ENCODE peak calls at places on chromosome 1, in eight cellular contexts. M is upper lobe of left lung, G is HFF-Myc, A is thoracic aorta, I is upper lobe of right lung, Z is fibroblast of mammary gland, V is fibroblast of lung, E is A549. C is an unnamed sample.

GRCh38 chr1:214317300-214317699 is 36.3 kb downstream of the SMYD2 start:
- DNase-seq in M (no peak), G (no peak), A (no peak), I (no peak), Z (no peak), V (no peak), E (no peak), C (no peak)

GRCh38 chr1:68493193-68493592 is 3.7 kb downstream of the DEPDC1 start:
- DNase-seq in M (no peak), G (no peak), A (no peak), I (no peak), Z (no peak), V (no peak), E (no peak), C (no peak)

GRCh38 chr1:234529661-234530237 is 50.8 kb upstream of the TARBP1 start:
- DNase-seq in M (no peak), G (no peak), A (no peak), I (no peak), Z (no peak), V (peak), E (no peak), C (no peak)

GRCh38 chr1:235127774-235128452 is 724 bp downstream of the TOMM20 start:
- DNase-seq in M (no peak), G (no peak), A (no peak), I (no peak), Z (no peak), V (no peak), E (no peak), C (no peak)

GRCh38 chr1:22731924-22732522 is 21.4 kb downstream of the EPHB2 start:
- DNase-seq in M (no peak), G (no peak), A (no peak), I (no peak), Z (peak), V (no peak), E (no peak), C (no peak)

GRCh38 chr1:204928671-204929486 is 58.2 kb downstream of the NFASC start:
- DNase-seq in M (no peak), G (no peak), A (no peak), I (no peak), Z (no peak), V (no peak), E (no peak), C (no peak)

GRCh38 chr1:28601696-28602095 is 9.6 kb downstream of the RAB42 start:
- DNase-seq in M (no peak), G (peak), A (no peak), I (no peak), Z (peak), V (peak), E (no peak), C (peak)

GRCh38 chr1:220874201-220874655 is 5.0 kb upstream of the HLX start:
- DNase-seq in M (no peak), G (peak), A (no peak), I (no peak), Z (peak), V (no peak), E (peak), C (peak)

GRCh38 chr1:68188060-68188538 is 44.2 kb downstream of the WLS start:
- DNase-seq in M (no peak), G (no peak), A (no peak), I (no peak), Z (no peak), V (no peak), E (no peak), C (no peak)

GRCh38 chr1:217363319-217363718 is 267.6 kb downstream of the GPATCH2 start:
- DNase-seq in M (no peak), G (no peak), A (no peak), I (no peak), Z (peak), V (no peak), E (no peak), C (no peak)

GRCh38 chr1:114232691-114233090 is 79.0 kb upstream of the SYT6 start:
- DNase-seq in M (peak), G (no peak), A (no peak), I (no peak), Z (no peak), V (no peak), E (no peak), C (no peak)

GRCh38 chr1:220137006-220137794 is 43.3 kb downstream of the IARS2 start:
- DNase-seq in M (no peak), G (no peak), A (no peak), I (no peak), Z (no peak), V (peak), E (no peak), C (no peak)

GRCh38 chr1:205301220-205301821 is 20.2 kb downstream of the NUAK2 start:
- DNase-seq in M (peak), G (peak), A (no peak), I (peak), Z (peak), V (peak), E (no peak), C (peak)

GRCh38 chr1:12438349-12438924 is 179.6 kb downstream of the DHRS3 start:
- DNase-seq in M (no peak), G (no peak), A (no peak), I (no peak), Z (no peak), V (peak), E (no peak), C (no peak)

GRCh38 chr1:18234790-18235242 is 127.2 kb downstream of the IGSF21 start:
- DNase-seq in M (no peak), G (peak), A (no peak), I (no peak), Z (peak), V (no peak), E (peak), C (peak)

GRCh38 chr1:176241385-176242015 is 34.4 kb upstream of the COP1 start:
- DNase-seq in M (no peak), G (peak), A (no peak), I (no peak), Z (peak), V (peak), E (peak), C (no peak)

GRCh38 chr1:20992327-20993056 is 184.2 kb downstream of the EIF4G3 start:
- DNase-seq in M (no peak), G (no peak), A (no peak), I (no peak), Z (peak), V (peak), E (no peak), C (no peak)

GRCh38 chr1:226172589-226172988 is 14.0 kb downstream of the ACBD3 start:
- DNase-seq in M (no peak), G (no peak), A (no peak), I (no peak), Z (no peak), V (no peak), E (no peak), C (no peak)

GRCh38 chr1:157105988-157106812 is 6.6 kb upstream of the ETV3L start:
- DNase-seq in M (no peak), G (no peak), A (no peak), I (peak), Z (peak), V (peak), E (peak), C (peak)

GRCh38 chr1:115558275-115558674 is 83.5 kb upstream of the VANGL1 start:
- DNase-seq in M (no peak), G (no peak), A (no peak), I (no peak), Z (no peak), V (no peak), E (no peak), C (no peak)

GRCh38 chr1:107405241-107405640 is 264.4 kb downstream of the NTNG1 start:
- DNase-seq in M (no peak), G (peak), A (no peak), I (no peak), Z (peak), V (peak), E (no peak), C (no peak)

GRCh38 chr1:170537798-170538503 is 6.0 kb downstream of the GORAB start:
- DNase-seq in M (no peak), G (no peak), A (no peak), I (no peak), Z (peak), V (peak), E (no peak), C (peak)

GRCh38 chr1:231284441-231284840 is 43.4 kb downstream of the GNPAT start:
- DNase-seq in M (no peak), G (no peak), A (no peak), I (no peak), Z (no peak), V (no peak), E (no peak), C (no peak)

GRCh38 chr1:232634086-232634485 is 4.2 kb upstream of the SIPA1L2 start:
- DNase-seq in M (no peak), G (no peak), A (no peak), I (peak), Z (no peak), V (no peak), E (no peak), C (no peak)

GRCh38 chr1:110643886-110644285 is 30.9 kb downstream of the KCNA3 start:
- DNase-seq in M (no peak), G (no peak), A (no peak), I (no peak), Z (no peak), V (no peak), E (no peak), C (no peak)

GRCh38 chr1:208029381-208030319 is 118.7 kb upstream of the CD34 start:
- DNase-seq in M (peak), G (no peak), A (no peak), I (no peak), Z (peak), V (peak), E (no peak), C (no peak)

GRCh38 chr1:50322579-50322978 is 100.7 kb downstream of the DMRTA2 start:
- DNase-seq in M (no peak), G (no peak), A (no peak), I (no peak), Z (no peak), V (no peak), E (no peak), C (no peak)

GRCh38 chr1:18527921-18528320 is 47.2 kb downstream of the KLHDC7A start:
- DNase-seq in M (no peak), G (no peak), A (no peak), I (no peak), Z (no peak), V (no peak), E (no peak), C (no peak)

GRCh38 chr1:27145934-27146354 is 9.0 kb downstream of the SLC9A1 start:
- DNase-seq in M (no peak), G (peak), A (peak), I (no peak), Z (peak), V (peak), E (peak), C (no peak)

GRCh38 chr1:107682467-107682866 is 282.5 kb downstream of the VAV3 start:
- DNase-seq in M (no peak), G (no peak), A (no peak), I (no peak), Z (no peak), V (no peak), E (no peak), C (no peak)

GRCh38 chr1:234752927-234753326 is 142.9 kb upstream of the IRF2BP2 start:
- DNase-seq in M (no peak), G (no peak), A (no peak), I (no peak), Z (no peak), V (no peak), E (no peak), C (no peak)

DNA sequence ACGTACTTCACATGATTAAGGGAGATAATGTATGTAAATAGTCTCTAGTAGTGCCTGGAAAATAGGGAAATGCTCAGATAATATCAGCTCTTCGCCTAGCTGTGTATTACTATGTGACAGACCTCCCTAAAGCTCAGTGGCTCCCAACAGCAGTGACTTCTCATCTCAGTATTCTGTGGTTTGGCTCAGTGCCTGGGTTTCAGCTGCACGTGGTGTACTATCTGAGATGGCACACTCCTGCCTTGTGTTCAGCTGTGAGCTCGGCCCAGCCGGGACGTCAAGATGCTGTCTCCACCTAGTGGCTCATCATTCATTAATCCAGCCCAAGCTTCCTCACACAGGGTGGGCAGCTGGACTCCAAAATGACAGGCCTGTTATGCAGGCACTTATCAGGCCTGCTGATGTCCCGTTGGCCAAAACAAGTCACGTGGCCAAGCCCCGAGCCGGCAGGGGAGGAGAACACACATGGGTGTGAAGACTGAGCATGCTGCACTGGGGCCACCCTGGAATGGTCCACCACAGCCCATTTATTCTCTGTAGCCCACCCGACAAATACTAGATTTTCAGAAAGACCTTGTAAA is 17.8 kb downstream of the SLFNL1 start:
- DNase-seq in M (no peak), G (peak), A (peak), I (peak), Z (peak), V (peak), E (peak), C (peak)
- TF ChIP-seq CTCF in M (peak), G (peak), A (peak), I (peak), Z (peak), V (peak), E (peak), C (peak)

GRCh38 chr1:109252893-109253802 is 3.8 kb downstream of the CELSR2 start:
- DNase-seq in M (no peak), G (no peak), A (no peak), I (peak), Z (no peak), V (peak), E (no peak), C (no peak)

GRCh38 chr1:109254621-109255096 is 5.3 kb downstream of the CELSR2 start:
- DNase-seq in M (no peak), G (no peak), A (no peak), I (no peak), Z (no peak), V (no peak), E (no peak), C (no peak)

GRCh38 chr1:109255097-109255651 is 5.8 kb downstream of the CELSR2 start:
- DNase-seq in M (no peak), G (no peak), A (no peak), I (no peak), Z (no peak), V (no peak), E (no peak), C (no peak)

GRCh38 chr1:109255673-109256072 is 6.3 kb downstream of the CELSR2 start:
- DNase-seq in M (no peak), G (no peak), A (no peak), I (no peak), Z (no peak), V (no peak), E (no peak), C (no peak)

DNA sequence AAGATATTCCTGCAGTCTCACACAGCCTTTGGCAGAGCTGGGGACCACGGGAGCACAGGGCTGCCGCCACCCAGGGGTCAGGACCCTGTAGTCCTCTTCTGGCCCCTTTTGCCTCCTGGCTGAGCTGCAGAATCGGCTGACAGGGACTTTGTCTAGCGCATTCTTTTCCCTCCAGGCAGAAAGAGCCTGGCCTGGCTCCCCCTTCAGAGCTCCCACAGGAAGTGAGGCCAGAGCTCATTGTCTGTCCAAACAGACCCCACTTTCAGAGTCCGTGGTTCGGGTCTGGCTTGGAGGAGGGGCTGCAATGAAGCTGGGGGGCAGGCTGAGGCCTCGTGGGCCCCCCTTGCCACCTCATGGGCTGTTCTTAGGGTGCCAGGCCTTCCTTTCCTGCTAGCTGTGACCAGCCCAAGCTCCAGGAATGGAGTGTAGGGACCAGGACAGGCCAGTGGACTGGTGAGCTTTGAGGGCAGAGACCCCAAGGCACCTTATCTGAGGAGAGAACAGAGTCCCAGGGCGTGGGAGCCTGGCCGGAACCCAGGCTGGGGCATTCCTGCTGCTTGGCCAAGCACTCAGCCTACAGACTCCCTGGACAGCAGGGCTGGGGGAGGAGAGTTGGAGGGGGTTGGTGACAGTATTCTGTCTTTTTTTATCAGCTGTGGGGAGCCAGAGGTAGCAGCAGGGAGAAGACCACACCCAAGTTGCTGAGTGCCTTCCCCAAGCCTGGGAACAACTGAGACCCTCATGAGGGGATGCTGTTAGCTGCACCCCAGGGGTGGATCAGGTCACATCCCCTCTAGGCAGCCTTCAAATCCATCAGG is 4.7 kb downstream of the CELSR2 start:
- DNase-seq in M (no peak), G (no peak), A (no peak), I (no peak), Z (no peak), V (peak), E (no peak), C (no peak)
- TF ChIP-seq CTCF in M (no peak), G (no peak), A (no peak), I (no peak), Z (no peak), V (no peak), E (no peak), C (no peak)

DNA sequence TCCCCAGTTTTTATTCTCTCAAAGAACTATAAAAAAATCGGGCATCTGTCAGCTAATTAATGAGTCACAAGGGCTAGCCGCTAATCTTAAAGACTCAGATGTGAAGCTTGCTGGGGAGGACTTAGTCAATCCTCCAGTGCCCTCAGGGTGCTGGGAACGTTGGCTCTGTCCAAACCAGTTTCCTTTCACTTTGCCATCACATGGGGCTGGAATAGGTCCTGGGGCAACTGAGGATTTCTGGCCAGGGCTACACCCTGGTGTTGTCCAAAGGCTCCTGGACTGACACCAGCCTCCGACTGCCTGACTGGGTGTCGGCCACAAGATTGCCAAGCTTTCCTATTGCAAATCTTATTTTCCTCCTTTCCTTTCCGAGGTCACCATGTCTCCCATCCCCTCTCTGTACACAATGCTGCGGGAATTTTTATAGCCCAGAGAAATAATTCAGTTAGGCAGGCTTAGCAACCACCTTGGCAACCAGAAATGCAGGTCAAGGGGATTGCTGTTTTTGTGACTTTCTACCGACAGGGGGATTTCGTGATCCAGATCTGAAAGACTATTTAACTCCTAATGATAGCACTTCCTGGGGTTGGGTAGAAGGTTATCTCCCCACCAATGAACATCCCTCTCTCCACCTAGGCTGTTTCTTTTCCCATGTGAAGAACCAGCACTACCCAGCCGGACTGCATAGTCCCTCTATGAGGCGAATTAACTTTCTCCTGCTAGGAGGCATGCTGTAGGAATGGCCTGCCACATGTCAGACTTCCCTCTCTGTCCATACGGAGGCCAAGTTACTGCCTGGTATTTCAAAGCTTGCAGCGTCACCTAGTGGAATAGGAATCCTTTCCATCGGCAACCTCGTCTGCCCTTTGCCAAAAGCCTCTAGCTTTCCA is 29.9 kb upstream of the CTBS start:
- DNase-seq in M (no peak), G (peak), A (peak), I (no peak), Z (peak), V (peak), E (no peak), C (peak)
- TF ChIP-seq CTCF in M (no peak), G (peak), A (peak), I (peak), Z (peak), V (peak), E (no peak), C (no peak)

GRCh38 chr1:100539836-100540536 is 2.0 kb downstream of the GPR88 start:
- DNase-seq in M (peak), G (no peak), A (no peak), I (peak), Z (peak), V (peak), E (no peak), C (peak)

GRCh38 chr1:100545855-100546254 is 7.9 kb downstream of the GPR88 start:
- DNase-seq in M (no peak), G (no peak), A (no peak), I (no peak), Z (no peak), V (no peak), E (no peak), C (no peak)

GRCh38 chr1:100542264-100542663 is 4.3 kb downstream of the GPR88 start:
- DNase-seq in M (no peak), G (no peak), A (no peak), I (no peak), Z (no peak), V (no peak), E (no peak), C (no peak)

GRCh38 chr1:100544791-100545190 is 6.9 kb downstream of the GPR88 start:
- DNase-seq in M (no peak), G (no peak), A (no peak), I (no peak), Z (no peak), V (no peak), E (no peak), C (no peak)

GRCh38 chr1:100543640-100544039 is 5.7 kb downstream of the GPR88 start:
- DNase-seq in M (no peak), G (no peak), A (no peak), I (no peak), Z (no peak), V (no peak), E (no peak), C (peak)
- TF ChIP-seq CTCF in M (no peak), G (peak), A (no peak), I (peak), Z (peak), V (no peak), E (peak), C (no peak)